ENCODE peak calls at places on chromosomes 16 and 17, in five cellular contexts. T is mammary epithelial cell, A is heart left ventricle, N is PC-9, M is cardiac muscle cell. C is an unnamed sample. For H3K36me3, the result is how much of the 10 kb centered on the place peaks cover.

GRCh38 chr17:73598131-73598680 is 46.0 kb downstream of the SDK2 start:
- DNase-seq in M (no peak), N (no peak), T (no peak), A (no peak), C (no peak)

GRCh38 chr17:45405250-45406086 is 27.2 kb downstream of the ARHGAP27 start:
- DNase-seq in A (no peak), N (no peak), T (no peak), M (peak), C (peak)

GRCh38 chr16:54935411-54936085 is 4.9 kb downstream of the IRX5 start:
- DNase-seq in T (peak), N (no peak), A (no peak), M (peak), C (peak)

GRCh38 chr17:18093616-18094408 is 6.1 kb downstream of the DRG2 start:
- DNase-seq in N (no peak), T (peak), M (peak), A (peak), C (peak)

GRCh38 chr16:8572919-8573724 is 17.2 kb downstream of the TMEM114 start:
- DNase-seq in T (peak), N (peak), M (peak), A (no peak), C (peak)

GRCh38 chr17:42563950-42564349 is 2.0 kb downstream of the COASY start:
- DNase-seq in A (no peak), M (no peak), T (no peak), N (no peak), C (no peak)

GRCh38 chr16:49158029-49158642 is 123.5 kb downstream of the CBLN1 start:
- DNase-seq in M (no peak), N (peak), T (peak), A (peak), C (peak)

GRCh38 chr17:40190197-40191021 is 13.1 kb downstream of the RAPGEFL1 start:
- DNase-seq in A (no peak), M (no peak), N (no peak), T (no peak), C (peak)

GRCh38 chr16:80806957-80807356 is 2.6 kb upstream of the CDYL2 start:
- DNase-seq in T (peak), M (peak), A (peak), N (no peak), C (no peak)

GRCh38 chr16:86371083-86371803 is 139.1 kb upstream of the FOXF1 start:
- DNase-seq in M (no peak), N (no peak), T (no peak), A (no peak), C (no peak)

GRCh38 chr17:71283486-71283885 is 837.3 kb upstream of the SOX9 start:
- DNase-seq in M (no peak), A (no peak), T (no peak), N (no peak), C (no peak)

GRCh38 chr16:10979717-10980601 is 35.6 kb downstream of the CLEC16A start:
- DNase-seq in T (peak), A (no peak), M (peak), N (no peak), C (peak)

GRCh38 chr17:40026816-40027613 is 11.8 kb downstream of the CSF3 start:
- DNase-seq in M (peak), T (peak), A (peak), N (peak), C (peak)

GRCh38 chr17:80786887-80787286 is 204.8 kb upstream of the CHMP6 start:
- DNase-seq in M (no peak), T (no peak), N (no peak), A (no peak), C (no peak)

GRCh38 chr17:31688704-31689103 is 170.3 kb downstream of the COPRS start:
- DNase-seq in N (peak), A (no peak), M (no peak), T (peak), C (no peak)

GRCh38 chr17:6608321-6608720 is 32.2 kb downstream of the KIAA0753 start:
- DNase-seq in T (peak), M (no peak), A (no peak), N (peak), C (no peak)

GRCh38 chr17:82528484-82529265 is 9.1 kb downstream of the FOXK2 start:
- DNase-seq in A (peak), M (peak), T (peak), N (peak), C (no peak)

GRCh38 chr17:40311575-40311974 is 2.6 kb downstream of the RARA start:
- DNase-seq in N (peak), M (no peak), T (peak), A (peak), C (no peak)

GRCh38 chr17:47301161-47301560 is 22.6 kb upstream of the EFCAB13 start:
- DNase-seq in A (no peak), M (no peak), N (no peak), T (no peak), C (no peak)

GRCh38 chr16:70429888-70430666 is 8.8 kb downstream of the ST3GAL2 start:
- DNase-seq in A (no peak), T (no peak), N (no peak), M (no peak), C (peak)

GRCh38 chr17:17349724-17350106 is 46.5 kb downstream of the NT5M start:
- DNase-seq in N (no peak), A (no peak), T (no peak), M (no peak), C (peak)

GRCh38 chr17:528253-528652 is 175.6 kb upstream of the RPH3AL start:
- DNase-seq in N (no peak), M (no peak), A (no peak), T (no peak), C (no peak)

GRCh38 chr17:6475411-6475810 is 31.2 kb downstream of the PIMREG start:
- DNase-seq in A (no peak), M (no peak), T (peak), N (no peak), C (no peak)

GRCh38 chr17:82820278-82821251 is 19.3 kb downstream of the ZNF750 start:
- DNase-seq in M (no peak), A (no peak), T (no peak), N (no peak), C (peak)

GRCh38 chr16:19245326-19245925 is 40.1 kb upstream of the CLEC19A start:
- DNase-seq in A (no peak), N (no peak), T (no peak), M (no peak), C (no peak)

GRCh38 chr16:51989637-51990230 is 557.2 kb downstream of the TOX3 start:
- DNase-seq in N (no peak), M (no peak), T (peak), A (no peak), C (no peak)

DNA sequence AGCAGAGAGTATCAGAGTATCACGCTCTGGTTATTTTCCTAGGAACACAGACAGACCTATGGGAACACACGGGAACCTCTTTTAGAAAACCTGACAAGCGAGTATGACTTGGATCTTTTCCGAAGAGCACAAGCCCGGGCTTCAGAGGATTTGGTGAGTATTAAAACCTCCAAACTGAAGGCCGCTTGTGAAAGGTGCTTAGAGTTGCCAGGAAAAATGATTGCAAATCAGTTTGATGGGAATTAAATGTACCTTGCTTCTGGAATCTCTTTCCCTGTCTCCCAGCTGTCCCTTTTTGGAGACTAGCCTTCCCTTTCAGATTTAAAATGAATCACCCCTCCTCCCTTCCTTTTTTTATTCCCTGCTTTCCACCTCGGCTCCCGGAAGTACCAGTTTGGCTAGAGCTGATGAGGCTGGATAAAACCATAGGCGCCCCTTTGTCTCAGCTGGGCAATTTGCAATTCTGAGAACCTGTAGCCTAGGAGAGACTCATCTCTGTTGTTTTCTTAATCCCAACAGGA is 27.3 kb downstream of the KAT7 start:
- DNase-seq in T (peak), M (no peak), A (no peak), N (no peak), C (peak)
- H3K36me3 ChIP-seq in T (under half), M (under half), A (under half), N (under half), C (under half)

GRCh38 chr17:74769856-74770497 is 6.2 kb downstream of the NAT9 start:
- DNase-seq in N (peak), A (no peak), M (no peak), T (no peak), C (no peak)

GRCh38 chr17:74770498-74771318 is 5.4 kb downstream of the NAT9 start:
- DNase-seq in M (peak), N (peak), A (peak), T (peak), C (peak)

GRCh38 chr17:74768763-74769114 is 7.4 kb downstream of the NAT9 start:
- DNase-seq in A (no peak), N (no peak), M (no peak), T (no peak), C (no peak)

GRCh38 chr17:74768069-74768762 is 7.9 kb downstream of the NAT9 start:
- DNase-seq in T (no peak), M (peak), N (peak), A (peak), C (no peak)

DNA sequence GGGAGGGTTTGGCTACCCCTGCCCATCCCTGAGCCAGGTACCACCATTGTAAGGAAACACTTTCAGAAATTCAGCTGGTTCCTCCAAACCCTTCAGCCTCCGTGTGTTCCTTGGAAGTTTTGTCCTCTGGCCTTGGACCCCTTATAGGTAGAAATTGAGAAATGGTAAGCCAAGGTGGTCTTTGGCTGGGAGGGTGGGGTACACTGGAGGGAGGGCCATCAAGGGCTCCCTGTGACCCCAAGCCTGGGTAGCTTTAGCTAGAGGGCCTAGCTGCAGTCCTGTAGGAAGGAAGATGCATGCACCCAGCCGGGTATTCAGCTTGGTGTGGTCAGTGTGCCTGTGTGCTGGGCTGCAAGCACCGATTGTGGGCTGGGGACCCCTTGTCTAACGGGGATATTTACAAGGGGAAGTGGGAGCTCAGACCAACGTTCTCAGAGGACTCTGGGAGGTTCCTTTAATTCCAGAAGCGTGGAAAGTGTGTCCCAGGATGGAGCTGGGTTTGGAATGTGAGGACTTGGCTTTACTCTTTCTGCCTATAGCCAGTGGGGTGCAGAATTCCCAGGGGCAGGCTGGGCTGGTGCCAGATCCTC is 6.8 kb downstream of the NAT9 start:
- DNase-seq in A (no peak), T (no peak), N (no peak), M (no peak), C (no peak)
- H3K36me3 ChIP-seq in A (under half), T (under half), N (under half), M (under half), C (under half)

DNA sequence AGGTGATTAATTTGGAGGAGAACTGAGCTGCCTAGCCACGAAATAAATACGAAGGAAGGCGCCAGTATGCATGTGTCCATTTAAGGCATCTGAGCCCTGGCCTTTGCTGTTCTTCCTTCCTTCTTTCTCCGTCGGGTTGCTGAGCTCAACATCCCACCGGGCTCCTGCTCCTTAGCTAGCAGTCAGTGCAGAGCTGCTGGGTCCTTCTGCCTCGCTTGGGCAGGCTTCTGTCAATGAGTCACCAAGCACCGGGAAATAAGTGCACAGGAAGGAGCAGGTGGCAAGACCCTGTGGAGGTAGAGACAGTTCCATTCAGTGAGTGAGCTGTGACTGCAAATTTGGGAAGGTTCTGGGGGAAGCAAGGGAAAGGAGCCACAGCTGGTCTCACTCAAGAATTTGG is 120.7 kb downstream of the CCDC182 start:
- DNase-seq in M (no peak), A (no peak), T (no peak), N (no peak), C (no peak)
- H3K36me3 ChIP-seq in M (under half), A (under half), T (under half), N (under half), C (under half)

DNA sequence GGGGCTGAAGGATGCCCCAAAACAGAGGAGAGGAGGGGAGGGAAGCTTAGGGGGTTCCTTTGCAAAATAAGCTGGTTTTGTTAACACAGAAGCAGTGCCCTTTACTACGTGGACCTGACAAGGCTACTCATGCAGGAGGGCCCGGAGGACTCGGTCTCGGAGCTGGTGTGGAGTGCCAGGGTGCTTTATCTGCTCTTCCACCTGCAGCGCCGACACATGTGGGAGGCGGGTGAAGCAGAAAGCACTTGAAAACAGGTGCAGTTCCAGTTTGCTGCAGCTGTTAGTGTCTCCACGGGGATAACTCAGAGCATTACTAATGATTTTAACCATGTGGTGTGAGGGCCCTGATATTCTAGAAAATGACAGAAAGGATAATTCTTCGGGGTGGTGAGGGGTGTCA is 35.0 kb upstream of the MNT start:
- DNase-seq in M (no peak), A (no peak), N (no peak), T (no peak), C (no peak)
- H3K36me3 ChIP-seq in M (under half), A (under half), N (under half), T (under half), C (under half)

GRCh38 chr16:1918312-1918889 is at the start of gene HS3ST6:
- DNase-seq in N (no peak), M (no peak), T (no peak), A (no peak), C (peak)
- H3K36me3 ChIP-seq in N (under half), M (under half), T (under half), A (under half), C (under half)

GRCh38 chr17:4895121-4895520 is 4.2 kb upstream of the C17orf107 start:
- DNase-seq in T (no peak), N (no peak), A (no peak), M (no peak), C (peak)
- H3K36me3 ChIP-seq in T (under half), N (under half), A (under half), M (under half), C (under half)

C was measured in H7.